ENCODE peak calls at places on chromosomes 6 and 20, in four cellular contexts. U is pulmonary artery endothelial cell; L is D341Med; T is effector CD4-positive, alpha-beta T cell. K is an unnamed sample.
A peak's percentile ranks its signal among the peaks of the same experiment; 100 is the strongest.

GRCh38 chr6:98579089-98579488 is 255.3 kb upstream of the POU3F2 start:
- DNase-seq in T (no peak), U (no peak), L (no peak), K (no peak)

GRCh38 chr6:2542858-2543218 is 207.9 kb downstream of the MYLK4 start:
- DNase-seq in L (no peak), T (no peak), U (no peak), K (no peak)

GRCh38 chr6:66897576-66897975 is 1190.5 kb upstream of the EYS start:
- DNase-seq in T (no peak), L (no peak), U (no peak), K (no peak)

GRCh38 chr20:53608456-53609413 is 15.1 kb upstream of the ZNF217 start:
- DNase-seq in T (no peak), U (no peak), L (no peak), K (no peak)

GRCh38 chr6:83868639-83869038 is 9.2 kb downstream of the CYB5R4 start:
- DNase-seq in U (no peak), L (no peak), T (no peak), K (no peak)

GRCh38 chr6:43311681-43312080 is 3.1 kb upstream of the CRIP3 start:
- DNase-seq in U (no peak), T (no peak), L (no peak), K (no peak)

GRCh38 chr6:7262037-7262461 is 51.0 kb downstream of the SSR1 start:
- DNase-seq in U (no peak), T (no peak), L (no peak), K (no peak)

GRCh38 chr6:80690611-80691090 is 584.2 kb downstream of the BCKDHB start:
- DNase-seq in L (no peak), T (no peak), U (no peak), K (no peak)

GRCh38 chr6:130994319-130995097 is 68.5 kb downstream of the EPB41L2 start:
- DNase-seq in T (no peak), L (no peak), U (no peak), K (no peak)

GRCh38 chr6:30617565-30618269 is at the start of gene MRPS18B:
- DNase-seq in L (peak; percentile 88), T (peak; percentile 98), U (peak; percentile 93), K (no peak)

GRCh38 chr6:8183266-8183665 is 80.9 kb upstream of the EEF1E1 start:
- DNase-seq in U (no peak), L (no peak), T (no peak), K (no peak)

GRCh38 chr6:11500008-11500407 is 37.5 kb upstream of the TMEM170B start:
- DNase-seq in L (no peak), T (no peak), U (no peak), K (no peak)

GRCh38 chr20:63100401-63100925 is 93.7 kb upstream of the BHLHE23 start:
- DNase-seq in L (peak; percentile 22), U (no peak), T (no peak), K (no peak)

GRCh38 chr6:132865364-132865763 is 51.0 kb downstream of the RPS12 start:
- DNase-seq in U (no peak), L (no peak), T (no peak), K (no peak)

GRCh38 chr6:122361314-122361979 is 38.0 kb upstream of the HSF2 start:
- DNase-seq in U (no peak), L (no peak), T (no peak), K (no peak)